ENCODE peak calls at places on chromosomes 13 and 19, in five cellular contexts. L, X, Q, U and G are unnamed samples. For H3K4me1, the result is how much of the 10 kb centered on the place peaks cover.

GRCh38 chr13:67143544-67144115 is 86.5 kb downstream of the PCDH9 start:
- DNase-seq in L (no peak), X (no peak), Q (no peak), U (no peak), G (no peak)

GRCh38 chr13:30105381-30105780 is 202.0 kb downstream of the KATNAL1 start:
- DNase-seq in L (no peak), X (no peak), Q (no peak), U (no peak), G (peak)

GRCh38 chr13:39499580-39499979 is 103.4 kb downstream of the LHFPL6 start:
- DNase-seq in L (no peak), X (no peak), Q (no peak), U (no peak), G (no peak)

GRCh38 chr13:51373451-51373850 is 34.0 kb downstream of the SERPINE3 start:
- DNase-seq in L (no peak), X (no peak), Q (no peak), U (no peak), G (no peak)

GRCh38 chr13:102170295-102170694 is 231.6 kb downstream of the FGF14 start:
- DNase-seq in L (no peak), X (no peak), Q (no peak), U (no peak), G (no peak)

GRCh38 chr13:30429721-30430694 is 7.7 kb downstream of the UBE2L5 start:
- DNase-seq in L (no peak), X (no peak), Q (no peak), U (no peak), G (no peak)

GRCh38 chr19:15251749-15252397 is 19.6 kb upstream of the EPHX3 start:
- DNase-seq in L (no peak), X (peak), Q (peak), U (no peak), G (peak)

GRCh38 chr13:34361528-34361927 is 543.6 kb downstream of the RFC3 start:
- DNase-seq in L (no peak), X (no peak), Q (no peak), U (no peak), G (no peak)

GRCh38 chr19:46839752-46840151 is 10.9 kb downstream of the AP2S1 start:
- DNase-seq in L (no peak), X (no peak), Q (no peak), U (no peak), G (no peak)

GRCh38 chr19:3670796-3671679 is 29.2 kb downstream of the PIP5K1C start:
- DNase-seq in L (peak), X (peak), Q (peak), U (no peak), G (peak)

GRCh38 chr13:22740264-22740663 is 440.5 kb upstream of the SGCG start:
- DNase-seq in L (no peak), X (no peak), Q (no peak), U (no peak), G (no peak)

GRCh38 chr13:59016250-59016649 is 1147.5 kb downstream of the DIAPH3 start:
- DNase-seq in L (no peak), X (no peak), Q (no peak), U (no peak), G (no peak)

GRCh38 chr19:21396893-21397572 is at the start of gene ZNF493:
- DNase-seq in L (peak), X (peak), Q (peak), U (peak), G (peak)

GRCh38 chr19:29596885-29597525 is 9.1 kb upstream of the POP4 start:
- DNase-seq in L (no peak), X (no peak), Q (no peak), U (no peak), G (no peak)
- TF ChIP-seq CTCF in L (no peak), X (no peak), Q (no peak), U (peak), G (no peak)

GRCh38 chr19:11166281-11167142 is 10.9 kb upstream of the SPC24 start:
- DNase-seq in L (no peak), X (no peak), Q (no peak), U (no peak), G (no peak)
- H3K4me1 ChIP-seq in L (under half), X (under half), Q (under half), U (under half), G (under half)

GRCh38 chr13:40596484-40596883 is 70.0 kb downstream of the FOXO1 start:
- DNase-seq in L (no peak), X (no peak), Q (no peak), U (peak), G (no peak)

GRCh38 chr13:40598599-40598998 is 67.8 kb downstream of the FOXO1 start:
- DNase-seq in L (no peak), X (peak), Q (no peak), U (no peak), G (no peak)

GRCh38 chr13:40599722-40600121 is 66.7 kb downstream of the FOXO1 start:
- DNase-seq in L (no peak), X (no peak), Q (no peak), U (no peak), G (no peak)

GRCh38 chr13:40599146-40599545 is 67.3 kb downstream of the FOXO1 start:
- DNase-seq in L (no peak), X (no peak), Q (no peak), U (no peak), G (no peak)

GRCh38 chr13:40597735-40598365 is 68.6 kb downstream of the FOXO1 start:
- DNase-seq in L (no peak), X (peak), Q (no peak), U (no peak), G (peak)
- H3K27ac ChIP-seq in L (no peak), X (peak), Q (no peak), U (peak), G (peak)

GRCh38 chr13:49436890-49437289 is 7.0 kb downstream of the CAB39L start:
- DNase-seq in L (no peak), X (peak), Q (peak), U (peak), G (no peak)
- TF ChIP-seq CTCF in L (peak), X (no peak), Q (peak), U (peak), G (no peak)

GRCh38 chr13:113491982-113492381 is 1.5 kb upstream of the DCUN1D2 start:
- DNase-seq in L (no peak), X (no peak), Q (no peak), U (no peak), G (no peak)
- H3K4me1 ChIP-seq in L (under half), X (half or more), Q (under half), U (under half), G (half or more)

DNA sequence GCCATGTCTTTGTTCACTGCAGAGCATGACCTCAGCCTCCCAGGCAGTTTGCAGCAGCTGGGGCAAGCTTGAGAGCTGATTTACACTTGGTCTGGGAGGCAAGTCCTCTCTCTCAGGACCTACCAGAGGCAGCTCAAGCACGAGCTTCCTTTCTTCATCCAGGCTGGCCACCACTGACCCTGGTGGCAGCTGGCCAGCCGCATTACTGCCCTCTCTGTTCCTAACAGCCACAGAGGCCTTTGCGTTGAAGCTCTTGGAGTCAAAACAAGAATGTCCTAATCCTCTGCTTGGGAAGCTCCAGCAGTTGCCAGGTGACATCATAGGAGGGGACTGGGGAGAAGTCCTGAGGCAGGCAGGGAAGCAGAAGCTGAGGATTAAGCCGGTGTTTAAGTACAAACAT is 85.7 kb downstream of the NUFIP1 start:
- DNase-seq in L (no peak), X (peak), Q (peak), U (no peak), G (peak)
- H3K27ac ChIP-seq in L (no peak), X (no peak), Q (peak), U (no peak), G (peak)

DNA sequence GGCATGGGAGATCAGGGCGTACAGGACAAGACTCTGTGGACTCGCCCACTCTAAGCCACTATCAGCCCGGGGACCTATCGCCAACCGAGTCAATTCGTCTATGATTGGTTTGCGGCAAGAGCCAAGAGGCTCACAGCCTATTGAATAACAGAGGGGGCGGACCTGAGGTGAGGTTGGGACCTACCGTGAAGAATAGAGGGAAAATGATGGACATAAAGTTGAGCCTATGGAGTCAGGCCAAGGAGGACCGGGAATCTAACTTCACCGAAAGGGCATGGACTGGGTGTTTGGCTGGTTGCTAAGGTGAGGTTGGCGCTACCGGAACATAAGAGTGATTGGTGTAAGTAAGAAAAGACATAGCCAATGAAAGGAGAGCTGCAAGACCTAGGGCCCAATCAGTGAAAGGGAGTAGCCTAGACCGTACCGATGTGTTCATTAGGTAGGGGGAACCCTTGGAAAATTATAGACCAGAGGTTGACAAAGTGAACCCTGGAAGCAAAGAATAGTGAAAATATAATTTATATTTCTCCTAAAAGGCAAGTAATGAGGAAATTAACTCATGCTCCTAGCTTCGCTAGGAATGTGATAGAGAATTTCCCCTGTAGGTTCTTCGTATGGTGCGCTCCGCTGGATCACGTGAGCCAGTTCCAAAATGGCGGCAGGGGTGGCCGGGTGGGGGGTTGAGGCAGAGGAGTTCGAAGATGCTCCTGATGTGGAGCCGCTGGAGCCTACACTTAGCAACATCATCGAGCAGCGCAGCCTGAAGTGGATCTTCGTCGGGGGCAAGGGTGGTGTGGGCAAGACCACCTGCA is at the start of gene GET3:
- DNase-seq in L (peak), X (peak), Q (peak), U (peak), G (peak)
- TF ChIP-seq CTCF in L (no peak), X (no peak), Q (peak), U (no peak), G (no peak)

GRCh38 chr13:110102053-110102452 is 204.9 kb downstream of the COL4A1 start:
- DNase-seq in L (no peak), X (no peak), Q (no peak), U (no peak), G (no peak)
- H3K4me1 ChIP-seq in L (under half), X (under half), Q (under half), U (under half), G (under half)

DNA sequence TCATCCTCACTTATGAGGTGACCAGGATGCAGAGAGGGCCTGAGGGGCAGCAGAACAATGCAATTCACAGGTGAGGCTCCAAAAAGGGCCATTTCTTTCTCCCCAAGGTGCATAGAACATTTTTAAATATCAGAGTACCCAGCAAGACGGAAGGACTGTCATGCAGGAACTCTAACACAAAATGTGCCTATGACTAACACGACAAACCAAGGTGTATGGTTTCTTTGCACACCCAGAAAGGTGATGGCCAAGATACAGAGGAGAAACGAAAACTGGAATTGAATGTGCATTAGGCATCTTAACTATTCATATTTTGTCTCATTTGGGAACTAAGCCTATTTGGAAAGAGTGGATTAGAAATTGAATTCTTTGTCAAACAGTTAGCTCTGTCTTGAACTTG is 29.9 kb downstream of the SHISA2 start:
- DNase-seq in L (no peak), X (no peak), Q (no peak), U (no peak), G (no peak)
- H3K27ac ChIP-seq in L (no peak), X (no peak), Q (no peak), U (no peak), G (no peak)